ENCODE peak calls at places on chromosome 12, in six cellular contexts. I, U, E, K, C and G are unnamed samples.

GRCh38 chr12:90515199-90516175 is 439.5 kb downstream of the CCER1 start:
- DNase-seq in C (no peak), I (no peak), U (no peak), K (no peak), E (peak; percentile 86), G (no peak)

GRCh38 chr12:126998747-126999285 is 1268.2 kb upstream of the TMEM132C start:
- DNase-seq in C (no peak), E (no peak), K (no peak), I (no peak), U (no peak), G (no peak)

GRCh38 chr12:3768911-3769447 is 16.1 kb upstream of the CRACR2A start:
- DNase-seq in I (no peak), U (no peak), K (no peak), C (no peak), E (no peak), G (no peak)

GRCh38 chr12:3200032-3200617 is 122.9 kb downstream of the TSPAN9 start:
- DNase-seq in U (peak; percentile 53), C (no peak), E (peak; percentile 69), K (peak; percentile 70), I (no peak), G (no peak)

GRCh38 chr12:40168001-40168400 is 56.8 kb upstream of the LRRK2 start:
- DNase-seq in C (no peak), K (no peak), I (no peak), E (no peak), U (no peak), G (no peak)

GRCh38 chr12:45483571-45483970 is 245.9 kb upstream of the ARID2 start:
- DNase-seq in C (peak; percentile 76), K (no peak), U (no peak), E (no peak), I (no peak), G (no peak)

GRCh38 chr12:24605916-24606315 is 343.0 kb downstream of the BCAT1 start:
- DNase-seq in E (no peak), K (no peak), I (no peak), U (no peak), C (no peak), G (no peak)

GRCh38 chr12:115700896-115701465 is 576.5 kb downstream of the MED13L start:
- DNase-seq in K (no peak), U (no peak), I (no peak), E (no peak), C (no peak), G (no peak)

GRCh38 chr12:105401198-105401597 is 70.7 kb downstream of the C12orf75 start:
- DNase-seq in U (no peak), I (no peak), K (no peak), C (no peak), E (no peak), G (no peak)

GRCh38 chr12:92911339-92911738 is 17.8 kb downstream of the EEA1 start:
- DNase-seq in I (no peak), U (no peak), E (no peak), K (no peak), C (no peak), G (no peak)
- H3K4me1 ChIP-seq in I (no peaks in the 10 kb centered on the region), U (no peaks in the 10 kb centered on the region), E (no peaks in the 10 kb centered on the region), K (no peaks in the 10 kb centered on the region), C (no peaks in the 10 kb centered on the region), G (peaks cover 42% of the 10 kb centered on the region)

DNA sequence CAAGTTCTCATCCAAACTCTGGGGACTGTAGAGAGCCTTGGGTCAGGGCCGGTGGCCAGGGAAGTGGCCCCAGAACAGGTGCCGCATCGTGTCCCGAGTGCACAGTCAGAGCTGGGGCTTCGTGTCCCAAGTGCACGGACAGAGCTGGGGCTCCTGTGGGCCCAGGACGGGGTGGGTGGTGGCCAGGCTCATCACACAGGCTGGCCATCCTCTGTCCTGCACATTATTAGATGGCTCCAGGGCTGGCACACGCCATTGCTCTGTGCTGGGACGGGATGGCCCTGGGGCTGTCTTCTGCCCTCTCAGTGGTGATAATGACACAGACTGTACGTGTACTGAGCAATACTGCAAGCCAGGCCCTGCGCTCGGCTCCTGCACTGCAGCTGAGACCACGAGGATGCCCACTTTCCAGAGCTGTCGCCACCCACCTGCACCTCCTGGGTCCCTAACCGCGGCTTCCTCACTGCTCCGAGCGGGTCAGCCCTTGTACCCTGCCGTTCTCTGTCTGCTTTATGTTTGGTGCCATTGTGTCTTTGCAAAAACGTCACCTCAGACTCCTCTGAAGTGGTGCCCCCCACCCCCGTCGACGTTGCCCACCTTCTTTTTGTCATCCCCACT is 1.9 kb downstream of the FBRSL1 start:
- DNase-seq in E (no peak), C (no peak), U (no peak), I (no peak), K (no peak), G (no peak)
- H3K4me3 ChIP-seq in E (no peak overlapping the region), C (peak overlapping the region; percentile 61), U (peak overlapping the region; percentile 81), I (peak overlapping the region; percentile 63), K (no peak overlapping the region), G (peak overlapping the region; percentile 61)

DNA sequence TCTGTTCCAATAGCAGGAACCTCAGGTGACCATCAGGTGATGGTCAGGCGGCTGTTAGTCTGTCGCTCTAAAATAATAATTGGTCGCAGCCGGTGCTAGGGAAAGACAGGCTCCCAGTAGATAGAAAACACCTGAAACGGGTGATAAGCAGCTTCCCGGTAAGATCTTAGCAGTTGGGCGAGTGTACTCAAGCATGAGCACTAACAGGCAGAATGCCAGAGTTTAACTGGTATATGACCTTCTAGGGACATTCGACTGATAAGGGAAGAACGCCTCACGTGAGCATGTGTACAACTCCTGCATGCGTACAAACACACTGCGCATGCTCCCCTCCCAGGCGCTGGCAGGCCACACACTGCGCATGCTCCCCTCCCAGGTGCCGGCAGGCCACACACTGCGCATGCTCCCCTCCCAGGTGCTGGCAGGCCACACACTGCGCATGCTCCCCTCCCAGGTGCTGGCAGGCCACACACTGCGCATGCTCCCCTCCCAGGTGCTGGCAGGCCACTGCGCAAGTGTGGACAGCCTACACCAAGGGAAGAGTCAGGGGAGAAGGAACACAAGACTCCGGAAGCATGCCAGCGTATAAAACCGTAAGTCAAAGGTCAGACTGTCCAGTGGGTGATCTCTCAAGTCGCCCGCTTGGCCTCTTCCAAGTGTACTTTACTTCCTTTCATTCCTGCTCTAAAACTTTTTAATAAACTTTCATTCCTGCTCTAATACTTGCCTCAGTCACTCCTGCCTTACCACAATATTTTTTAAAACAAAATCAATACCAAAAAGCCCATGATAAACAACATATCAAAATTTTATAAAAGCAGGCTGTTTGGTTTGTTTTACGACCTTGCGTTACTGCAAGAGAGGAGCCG is 24.5 kb downstream of the GPRC5D start:
- DNase-seq in I (peak; percentile 89), K (no peak), U (peak; percentile 94), C (peak; percentile 68), E (peak; percentile 97), G (no peak)
- TF ChIP-seq POLR2AphosphoS5 in I (no peak), K (no peak), U (peak; percentile 13), C (no peak), E (no peak), G (no peak)

GRCh38 chr12:111429760-111430417 is 24.2 kb downstream of the SH2B3 start:
- DNase-seq in I (no peak), E (peak; percentile 61), U (no peak), K (no peak), C (no peak), G (no peak)

GRCh38 chr12:111428081-111428727 is 22.5 kb downstream of the SH2B3 start:
- DNase-seq in K (no peak), C (no peak), E (no peak), U (no peak), I (no peak), G (no peak)

GRCh38 chr12:111430418-111431353 is 25.0 kb downstream of the SH2B3 start:
- DNase-seq in U (no peak), K (no peak), E (peak; percentile 73), I (no peak), C (no peak), G (no peak)

GRCh38 chr12:111427417-111428074 is 21.8 kb downstream of the SH2B3 start:
- DNase-seq in E (no peak), C (no peak), K (no peak), U (no peak), I (no peak), G (no peak)

GRCh38 chr12:111428728-111429175 is 23.0 kb downstream of the SH2B3 start:
- DNase-seq in I (no peak), E (peak; percentile 73), C (no peak), U (no peak), K (no peak), G (no peak)
- H3K4me1 ChIP-seq in I (no peaks in the 10 kb centered on the region), E (peaks cover 86% of the 10 kb centered on the region), C (no peaks in the 10 kb centered on the region), U (peaks cover 30% of the 10 kb centered on the region), K (peaks cover 4% of the 10 kb centered on the region), G (peaks cover 78% of the 10 kb centered on the region)

GRCh38 chr12:51071663-51072062 is 11.7 kb downstream of the CSRNP2 start:
- DNase-seq in I (no peak), E (peak; percentile 75), K (no peak), C (no peak), U (no peak), G (no peak)
- H3K4me3 ChIP-seq in I (no peak overlapping the region), E (no peak overlapping the region), K (no peak overlapping the region), C (no peak overlapping the region), U (no peak overlapping the region), G (no peak overlapping the region)

GRCh38 chr12:125185740-125186470 is 120.7 kb downstream of the AACS start:
- DNase-seq in K (no peak), E (peak; percentile 53), U (peak; percentile 78), I (no peak), C (peak; percentile 77), G (no peak)
- TF ChIP-seq POLR2AphosphoS5 in K (no peak), E (no peak), U (no peak), I (no peak), C (no peak), G (no peak)